ENCODE peak calls at places on chromosomes 2 and 18, in ten cellular contexts. N, P, A, S, I, J, C, M, Q and G are unnamed samples.

GRCh38 chr2:113324684-113325160 is 46.0 kb upstream of the PAX8 start:
- DNase-seq in Q (peak), P (peak), I (peak), S (peak), A (peak), J (peak), N (peak), C (peak), M (peak), G (peak)

GRCh38 chr18:79705272-79705671 is 25.7 kb downstream of the CTDP1 start:
- DNase-seq in M (peak), A (no peak), N (no peak), J (no peak), P (no peak), C (no peak), Q (no peak), I (no peak), S (no peak), G (no peak)

GRCh38 chr2:118861741-118862140 is 14.3 kb upstream of the EN1 start:
- DNase-seq in Q (no peak), M (no peak), S (no peak), C (no peak), J (no peak), N (no peak), P (no peak), A (no peak), I (no peak), G (no peak)

GRCh38 chr2:219688560-219689445 is 61.4 kb downstream of the SLC4A3 start:
- DNase-seq in I (no peak), M (no peak), A (no peak), S (no peak), P (no peak), Q (peak), N (no peak), C (no peak), J (peak), G (no peak)

GRCh38 chr2:28906376-28906775 is 11.9 kb downstream of the WDR43 start:
- DNase-seq in S (no peak), N (no peak), Q (no peak), M (no peak), C (no peak), P (no peak), J (no peak), I (no peak), A (no peak), G (no peak)

GRCh38 chr18:37980556-37980955 is 415.0 kb upstream of the CELF4 start:
- DNase-seq in N (no peak), C (no peak), S (no peak), P (no peak), A (no peak), M (no peak), J (no peak), Q (no peak), I (no peak), G (no peak)

GRCh38 chr2:26292646-26293045 is 47.9 kb downstream of the HADHB start:
- DNase-seq in J (no peak), P (no peak), A (no peak), I (no peak), C (no peak), N (no peak), S (no peak), Q (peak), M (no peak), G (no peak)

GRCh38 chr2:98479959-98480524 is 35.4 kb downstream of the INPP4A start:
- DNase-seq in S (peak), P (peak), Q (peak), I (peak), J (no peak), A (no peak), M (peak), C (no peak), N (no peak), G (no peak)

GRCh38 chr2:26666671-26667070 is 25.5 kb upstream of the CIB4 start:
- DNase-seq in Q (no peak), M (no peak), A (no peak), P (no peak), S (no peak), N (no peak), J (peak), I (peak), C (no peak), G (no peak)

GRCh38 chr18:29157905-29158304 is 981.0 kb upstream of the CDH2 start:
- DNase-seq in A (no peak), J (no peak), N (no peak), M (no peak), Q (no peak), C (no peak), P (no peak), I (no peak), S (no peak), G (no peak)

GRCh38 chr2:26605969-26606846 is 35.0 kb downstream of the CIB4 start:
- DNase-seq in P (no peak), A (no peak), C (no peak), J (no peak), S (no peak), N (no peak), I (peak), Q (no peak), M (no peak), G (no peak)

GRCh38 chr2:106032676-106033075 is 161.4 kb downstream of the UXS1 start:
- DNase-seq in J (no peak), S (no peak), A (no peak), N (no peak), P (no peak), I (no peak), Q (no peak), C (no peak), M (no peak), G (no peak)